ENCODE peak calls at places on chromosomes 4 and X, in eight cellular contexts. J, Y, N, I, F, A, R and H are unnamed samples.

GRCh38 chr4:173560896-173561295 is 30.9 kb upstream of the HAND2 start:
- DNase-seq in J (no peak), Y (no peak), N (no peak), I (no peak), F (no peak), A (no peak), R (no peak), H (no peak)

GRCh38 chr4:41189076-41189475 is 25.3 kb downstream of the APBB2 start:
- DNase-seq in J (no peak), Y (peak), N (no peak), I (no peak), F (no peak), A (no peak), R (no peak), H (no peak)

GRCh38 chrX:45264865-45265264 is 64.2 kb upstream of the DIPK2B start:
- DNase-seq in J (no peak), Y (no peak), N (no peak), I (no peak), F (no peak), A (no peak), R (no peak), H (no peak)

GRCh38 chr4:31411606-31412005 is 691.4 kb downstream of the PCDH7 start:
- DNase-seq in J (no peak), Y (peak), N (no peak), I (no peak), F (no peak), A (no peak), R (no peak), H (no peak)

GRCh38 chr4:8316911-8317351 is 47.4 kb downstream of the HTRA3 start:
- DNase-seq in J (no peak), Y (no peak), N (no peak), I (no peak), F (no peak), A (no peak), R (no peak), H (peak)

GRCh38 chr4:7004331-7004730 is 38.8 kb upstream of the TADA2B start:
- DNase-seq in J (peak), Y (peak), N (no peak), I (no peak), F (no peak), A (no peak), R (no peak), H (no peak)

GRCh38 chr4:54498661-54499111 is 159.1 kb upstream of the KIT start:
- DNase-seq in J (peak), Y (peak), N (no peak), I (no peak), F (no peak), A (peak), R (no peak), H (no peak)

GRCh38 chr4:2484993-2485392 is 16.1 kb downstream of the RNF4 start:
- DNase-seq in J (no peak), Y (peak), N (peak), I (no peak), F (no peak), A (peak), R (peak), H (peak)

GRCh38 chrX:40074080-40074958 is 23.4 kb downstream of the BCOR start:
- DNase-seq in J (no peak), Y (no peak), N (no peak), I (no peak), F (no peak), A (no peak), R (no peak), H (no peak)

GRCh38 chr4:116925900-116926457 is 159.4 kb downstream of the TRAM1L1 start:
- DNase-seq in J (peak), Y (peak), N (no peak), I (no peak), F (no peak), A (peak), R (no peak), H (no peak)

GRCh38 chrX:8783100-8784098 is 17.8 kb downstream of the FAM9A start:
- DNase-seq in J (no peak), Y (peak), N (no peak), I (peak), F (no peak), A (no peak), R (peak), H (peak)

GRCh38 chrX:68912113-68912980 is 83.5 kb downstream of the EFNB1 start:
- DNase-seq in J (peak), Y (no peak), N (no peak), I (no peak), F (no peak), A (no peak), R (no peak), H (no peak)

GRCh38 chrX:151359341-151359740 is 37.7 kb upstream of the VMA21 start:
- DNase-seq in J (no peak), Y (no peak), N (no peak), I (no peak), F (no peak), A (no peak), R (no peak), H (no peak)

GRCh38 chrX:115940888-115941332 is 229.6 kb upstream of the AGTR2 start:
- DNase-seq in J (peak), Y (peak), N (no peak), I (peak), F (peak), A (no peak), R (peak), H (no peak)

GRCh38 chr4:726816-727215 is 21.2 kb downstream of the PCGF3 start:
- DNase-seq in J (no peak), Y (no peak), N (no peak), I (no peak), F (no peak), A (no peak), R (no peak), H (no peak)

GRCh38 chr4:53645108-53645507 is 53.8 kb upstream of the LNX1 start:
- DNase-seq in J (no peak), Y (no peak), N (no peak), I (no peak), F (no peak), A (no peak), R (no peak), H (no peak)

GRCh38 chr4:13537011-13537831 is 7.1 kb downstream of the NKX3-2 start:
- DNase-seq in J (no peak), Y (no peak), N (peak), I (no peak), F (no peak), A (no peak), R (no peak), H (no peak)

GRCh38 chrX:85379174-85379907 is at the start of gene POF1B:
- DNase-seq in J (no peak), Y (no peak), N (no peak), I (no peak), F (peak), A (no peak), R (no peak), H (no peak)

GRCh38 chr4:183100827-183101226 is 1.8 kb downstream of the WWC2 start:
- DNase-seq in J (peak), Y (no peak), N (no peak), I (no peak), F (no peak), A (no peak), R (no peak), H (no peak)

GRCh38 chr4:115331241-115331640 is 217.8 kb upstream of the NDST4 start:
- DNase-seq in J (no peak), Y (no peak), N (no peak), I (no peak), F (no peak), A (no peak), R (no peak), H (no peak)

GRCh38 chr4:95178938-95179337 is 369.8 kb downstream of the UNC5C start:
- DNase-seq in J (no peak), Y (no peak), N (no peak), I (no peak), F (no peak), A (no peak), R (no peak), H (no peak)